ENCODE peak calls at places on chromosomes 12 and 14, in six cellular contexts. X, F, N, H, Q and L are unnamed samples.

GRCh38 chr14:73763396-73763795 is 49.2 kb upstream of the PNMA1 start:
- DNase-seq in H (peak; percentile 87), F (no peak), Q (no peak), X (no peak), N (no peak), L (no peak)

GRCh38 chr14:21171128-21171527 is 15.3 kb upstream of the OR5AU1 start:
- DNase-seq in H (no peak), F (no peak), N (no peak), Q (no peak), X (no peak), L (no peak)

GRCh38 chr14:23614395-23614828 is 21.8 kb upstream of the DHRS2 start:
- DNase-seq in H (no peak), X (no peak), Q (no peak), N (no peak), F (no peak), L (no peak)

GRCh38 chr14:59236195-59236594 is 47.7 kb downstream of the DAAM1 start:
- DNase-seq in N (no peak), Q (no peak), H (no peak), X (no peak), F (no peak), L (no peak)

GRCh38 chr12:68613209-68613904 is 2.7 kb downstream of the RAP1B start:
- DNase-seq in N (no peak), X (no peak), Q (no peak), F (peak; percentile 26), H (no peak), L (peak; percentile 28)

GRCh38 chr12:54561164-54561563 is 11.8 kb downstream of the PDE1B start:
- DNase-seq in N (peak; percentile 29), Q (no peak), H (no peak), X (no peak), F (no peak), L (no peak)

GRCh38 chr12:47068539-47068938 is 10.9 kb upstream of the PCED1B start:
- DNase-seq in N (no peak), Q (no peak), X (no peak), H (no peak), F (no peak), L (no peak)

GRCh38 chr12:11795910-11796459 is 146.5 kb downstream of the ETV6 start:
- DNase-seq in N (no peak), H (no peak), X (peak; percentile 71), F (no peak), Q (peak; percentile 64), L (no peak)

GRCh38 chr14:37590810-37591139 is 4.3 kb downstream of the FOXA1 start:
- DNase-seq in X (no peak), N (no peak), Q (no peak), H (no peak), F (no peak), L (no peak)
- H3K4me3 ChIP-seq in X (no peak overlapping the region), N (no peak overlapping the region), Q (no peak overlapping the region), H (peak overlapping the region; percentile 85), F (no peak overlapping the region), L (no peak overlapping the region)

GRCh38 chr12:66679441-66680069 is 679 bp upstream of the GRIP1 start:
- DNase-seq in Q (no peak), N (no peak), F (no peak), X (no peak), H (no peak), L (no peak)
- H3K4me3 ChIP-seq in Q (no peak overlapping the region), N (no peak overlapping the region), F (no peak overlapping the region), X (no peak overlapping the region), H (no peak overlapping the region), L (no peak overlapping the region)

DNA sequence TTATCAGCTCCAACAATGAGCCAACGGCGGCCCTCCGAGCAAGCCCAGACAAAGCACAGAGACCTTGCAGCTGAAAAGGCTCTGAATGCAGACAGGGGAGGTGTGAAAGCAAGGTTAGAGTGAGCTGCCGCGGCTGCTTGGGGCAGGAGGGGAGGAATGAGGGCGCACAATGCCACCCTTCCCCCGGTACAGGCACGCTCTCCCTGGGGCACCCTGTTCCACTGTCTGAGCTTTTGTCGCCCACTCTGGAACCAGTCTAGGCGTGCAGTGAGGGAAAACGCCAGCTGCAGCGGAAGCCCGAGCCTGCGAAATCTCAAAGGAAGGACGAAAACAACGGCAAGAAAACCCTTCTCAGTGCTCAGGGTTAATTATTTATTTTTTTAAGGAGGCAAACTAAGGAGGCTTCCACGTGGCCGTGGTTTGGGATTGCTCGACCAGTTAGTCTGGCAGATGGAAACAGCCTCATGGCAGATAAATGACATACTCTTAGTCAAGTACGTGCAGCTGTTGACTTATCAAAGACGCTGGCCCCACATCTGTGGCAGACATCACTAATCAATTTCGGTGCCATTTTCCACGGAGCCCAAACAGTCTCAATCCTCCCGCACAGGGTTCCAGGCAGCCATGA is 66.2 kb downstream of the RBM19 start:
- DNase-seq in X (no peak), Q (no peak), N (no peak), H (no peak), F (no peak), L (no peak)
- H3K4me3 ChIP-seq in X (no peak overlapping the region), Q (no peak overlapping the region), N (no peak overlapping the region), H (no peak overlapping the region), F (no peak overlapping the region), L (no peak overlapping the region)

GRCh38 chr12:112980491-112981158 is 2.3 kb downstream of the OAS2 start:
- DNase-seq in X (no peak), N (no peak), Q (no peak), H (no peak), F (no peak), L (no peak)
- H3K4me3 ChIP-seq in X (no peak overlapping the region), N (no peak overlapping the region), Q (no peak overlapping the region), H (no peak overlapping the region), F (peak overlapping the region; percentile 99), L (no peak overlapping the region)

GRCh38 chr14:103775506-103775905 is 59.9 kb downstream of the ZFYVE21 start:
- DNase-seq in F (no peak), N (no peak), H (no peak), Q (no peak), X (no peak), L (no peak)
- H3K4me3 ChIP-seq in F (no peak overlapping the region), N (no peak overlapping the region), H (no peak overlapping the region), Q (no peak overlapping the region), X (no peak overlapping the region), L (no peak overlapping the region)

GRCh38 chr14:32633214-32633864 is 304.2 kb downstream of the AKAP6 start:
- DNase-seq in F (no peak), Q (no peak), X (no peak), H (no peak), N (no peak), L (no peak)

GRCh38 chr14:32639208-32639607 is 299.5 kb upstream of the NPAS3 start:
- DNase-seq in Q (no peak), X (no peak), F (no peak), H (no peak), N (no peak), L (no peak)

GRCh38 chr14:32637582-32637981 is 301.1 kb upstream of the NPAS3 start:
- DNase-seq in X (no peak), Q (no peak), H (no peak), F (no peak), N (no peak), L (no peak)

GRCh38 chr14:32633930-32634329 is 304.7 kb upstream of the NPAS3 start:
- DNase-seq in F (no peak), X (no peak), Q (no peak), H (no peak), N (no peak), L (no peak)

GRCh38 chr14:32635103-32635719 is 303.5 kb upstream of the NPAS3 start:
- DNase-seq in Q (no peak), X (peak; percentile 74), F (no peak), N (no peak), H (no peak), L (no peak)
- H3K4me3 ChIP-seq in Q (no peak overlapping the region), X (no peak overlapping the region), F (no peak overlapping the region), N (no peak overlapping the region), H (peak overlapping the region; percentile 45), L (no peak overlapping the region)

GRCh38 chr12:117032593-117033381 is 66.4 kb downstream of the TESC start:
- DNase-seq in N (no peak), Q (no peak), X (no peak), H (peak; percentile 40), F (no peak), L (no peak)
- H3K4me3 ChIP-seq in N (no peak overlapping the region), Q (no peak overlapping the region), X (no peak overlapping the region), H (no peak overlapping the region), F (no peak overlapping the region), L (no peak overlapping the region)

GRCh38 chr12:41433460-41433859 is 245.3 kb downstream of the PDZRN4 start:
- DNase-seq in X (no peak), F (no peak), H (no peak), N (no peak), Q (no peak), L (no peak)
- H3K4me3 ChIP-seq in X (no peak overlapping the region), F (no peak overlapping the region), H (no peak overlapping the region), N (no peak overlapping the region), Q (no peak overlapping the region), L (no peak overlapping the region)